ENCODE peak calls at places on chromosomes 12 and 14, in four cellular contexts. L, J, A and U are unnamed samples.

GRCh38 chr14:96631030-96631429 is 128.8 kb downstream of the PAPOLA start:
- DNase-seq in A (no peak), L (no peak), J (no peak), U (no peak)

GRCh38 chr12:41635731-41636130 is 447.6 kb downstream of the PDZRN4 start:
- DNase-seq in L (no peak), A (no peak), J (no peak), U (no peak)

GRCh38 chr12:127162902-127163301 is 1104.1 kb upstream of the TMEM132C start:
- DNase-seq in J (peak; percentile 93), L (peak; percentile 61), A (no peak), U (no peak)

GRCh38 chr12:62910549-62911169 is 24.3 kb downstream of the PPM1H start:
- DNase-seq in L (no peak), A (no peak), J (no peak), U (no peak)

GRCh38 chr14:96271421-96271762 is 15.4 kb downstream of the BDKRB1 start:
- DNase-seq in L (no peak), J (no peak), A (no peak), U (no peak)

GRCh38 chr12:104669851-104670337 is 213.1 kb downstream of the CHST11 start:
- DNase-seq in A (no peak), L (peak; percentile 67), J (peak; percentile 58), U (no peak)

GRCh38 chr14:34246206-34246605 is 215.8 kb downstream of the SPTSSA start:
- DNase-seq in L (no peak), A (no peak), J (no peak), U (no peak)

GRCh38 chr12:6526766-6527525 is 7.4 kb upstream of the GAPDH start:
- DNase-seq in L (no peak), J (no peak), A (no peak), U (no peak)

GRCh38 chr12:53703746-53704145 is 23.5 kb downstream of the CALCOCO1 start:
- DNase-seq in A (no peak), L (peak; percentile 71), J (peak; percentile 45), U (no peak)

GRCh38 chr14:101130861-101131260 is 227.3 kb upstream of the RTL1 start:
- DNase-seq in J (no peak), A (no peak), L (no peak), U (no peak)

GRCh38 chr14:101858791-101859537 is 97.5 kb downstream of the PPP2R5C start:
- DNase-seq in A (no peak), L (no peak), J (no peak), U (no peak)

GRCh38 chr12:6845395-6845794 is 4.7 kb downstream of the GNB3 start:
- DNase-seq in J (no peak), L (no peak), A (no peak), U (no peak)

GRCh38 chr12:88833641-88834116 is 253.4 kb upstream of the KITLG start:
- DNase-seq in A (no peak), L (no peak), J (peak; percentile 6), U (no peak)

GRCh38 chr14:43790681-43791080 is 716.4 kb downstream of the FSCB start:
- DNase-seq in A (no peak), L (no peak), J (no peak), U (no peak)

GRCh38 chr12:128794661-128795529 is 28.9 kb downstream of the SLC15A4 start:
- DNase-seq in A (no peak), L (no peak), J (no peak), U (no peak)

GRCh38 chr12:108532061-108532848 is 17.2 kb downstream of the FICD start:
- DNase-seq in L (no peak), J (no peak), A (no peak), U (no peak)

GRCh38 chr12:83224012-83224411 is 537.3 kb downstream of the TMTC2 start:
- DNase-seq in L (no peak), J (no peak), A (no peak), U (no peak)

GRCh38 chr12:52231305-52232232 is 1.5 kb upstream of the KRT7 start:
- DNase-seq in J (no peak), A (no peak), L (no peak), U (no peak)

GRCh38 chr14:74135386-74135785 is 50.6 kb downstream of the LIN52 start:
- DNase-seq in L (peak; percentile 80), J (no peak), A (no peak), U (no peak)

GRCh38 chr12:116441292-116441691 is 117.9 kb upstream of the MAP1LC3B2 start:
- DNase-seq in J (no peak), L (peak; percentile 29), A (no peak), U (no peak)

GRCh38 chr14:75941030-75941429 is 40.8 kb downstream of the TGFB3 start:
- DNase-seq in A (no peak), J (peak; percentile 54), L (no peak), U (no peak)

GRCh38 chr14:37056473-37056872 is 115.9 kb downstream of the SLC25A21 start:
- DNase-seq in A (no peak), J (peak; percentile 15), L (peak; percentile 57), U (peak; percentile 26)

GRCh38 chr14:95231966-95232365 is 74.6 kb upstream of the DICER1 start:
- DNase-seq in A (no peak), L (no peak), J (no peak), U (no peak)

GRCh38 chr12:65832217-65832616 is 7.9 kb downstream of the HMGA2 start:
- DNase-seq in A (no peak), L (peak; percentile 52), J (peak; percentile 27), U (no peak)

GRCh38 chr14:35786856-35787255 is 22.2 kb downstream of the RALGAPA1 start:
- DNase-seq in J (no peak), A (no peak), L (no peak), U (no peak)

GRCh38 chr12:6084261-6084968 is 40.1 kb downstream of the VWF start:
- DNase-seq in L (peak; percentile 88), J (peak; percentile 44), A (no peak), U (no peak)

GRCh38 chr14:70008457-70008856 is 129.2 kb downstream of the SMOC1 start:
- DNase-seq in L (no peak), J (no peak), A (no peak), U (no peak)

GRCh38 chr12:49288412-49288853 is 6.5 kb upstream of the PRPH start:
- DNase-seq in A (peak; percentile 63), J (peak; percentile 79), L (peak; percentile 70), U (peak; percentile 76)

GRCh38 chr12:79407671-79408622 is 282.8 kb downstream of the PAWR start:
- DNase-seq in J (peak; percentile 91), L (peak; percentile 94), A (peak; percentile 58), U (peak; percentile 64)

GRCh38 chr12:27142102-27142721 is 59.8 kb upstream of the C12orf71 start:
- DNase-seq in A (peak; percentile 74), L (peak; percentile 93), J (peak; percentile 90), U (peak; percentile 66)

GRCh38 chr14:88437659-88438058 is 52.2 kb downstream of the SPATA7 start:
- DNase-seq in L (no peak), A (no peak), J (peak; percentile 50), U (no peak)

GRCh38 chr14:106277503-106277902 is 751.1 kb downstream of the TMEM121 start:
- DNase-seq in J (no peak), A (no peak), L (no peak), U (no peak)
- TF ChIP-seq CTCF in J (no peak), A (no peak), L (no peak), U (no peak)

GRCh38 chr14:81837304-81837703 is 303.7 kb upstream of the SEL1L start:
- DNase-seq in A (no peak), L (no peak), J (no peak), U (no peak)
- TF ChIP-seq CTCF in A (no peak), L (no peak), J (no peak), U (no peak)

GRCh38 chr12:132669166-132669879 is 17.8 kb downstream of the POLE start:
- DNase-seq in A (no peak), L (no peak), J (no peak), U (no peak)

GRCh38 chr12:132665794-132666193 is 21.3 kb downstream of the POLE start:
- DNase-seq in J (no peak), L (no peak), A (no peak), U (no peak)

GRCh38 chr12:132672116-132672515 is 15.0 kb downstream of the POLE start:
- DNase-seq in J (no peak), L (no peak), A (no peak), U (no peak)

GRCh38 chr12:132665149-132665491 is 22.0 kb downstream of the POLE start:
- DNase-seq in L (no peak), A (no peak), J (no peak), U (no peak)

GRCh38 chr12:132668191-132669088 is 18.7 kb downstream of the POLE start:
- DNase-seq in J (no peak), L (no peak), A (no peak), U (no peak)
- TF ChIP-seq CTCF in J (no peak), L (no peak), A (no peak), U (no peak)

GRCh38 chr12:69254046-69254445 is 14.7 kb downstream of the CPSF6 start:
- DNase-seq in L (peak; percentile 65), A (no peak), J (peak; percentile 51), U (no peak)
- TF ChIP-seq CTCF in L (peak; percentile 61), A (peak; percentile 89), J (peak; percentile 65), U (peak; percentile 59)

GRCh38 chr14:92926180-92926845 is 3.4 kb downstream of the CHGA start:
- DNase-seq in A (no peak), L (no peak), J (no peak), U (no peak)
- TF ChIP-seq CTCF in A (no peak), L (no peak), J (no peak), U (no peak)